ENCODE peak calls at places on chromosome 15, in five cellular contexts. One of them, this sample, is unnamed.

GRCh38 chr15:51739056-51739455 is 1.6 kb upstream of the LYSMD2 start:
- DNase-seq in GM23338: no peak
- DNase-seq in stimulated activated CD8-positive, alpha-beta memory T cell treated with anti-CD3 and anti-CD28 coated beads, Interleukin-15, amount 100 ng/mL, for 48 hours: no peak
- DNase-seq in H54: no peak
- DNase-seq in activated CD4-positive, alpha-beta T cell treated with anti-CD3 and anti-CD28 coated beads, Interleukin-2, amount 50 U/mL, for 4 hours: no peak
- DNase-seq in this sample: peak

GRCh38 chr15:43954181-43954621 is 127.4 kb downstream of the WDR76 start:
- DNase-seq in GM23338: no peak
- DNase-seq in stimulated activated CD8-positive, alpha-beta memory T cell treated with anti-CD3 and anti-CD28 coated beads, Interleukin-15, amount 100 ng/mL, for 48 hours: no peak
- DNase-seq in H54: no peak
- DNase-seq in activated CD4-positive, alpha-beta T cell treated with anti-CD3 and anti-CD28 coated beads, Interleukin-2, amount 50 U/mL, for 4 hours: no peak
- DNase-seq in this sample: no peak

GRCh38 chr15:58240191-58240932 is 102.2 kb downstream of the AQP9 start:
- DNase-seq in GM23338: no peak
- DNase-seq in stimulated activated CD8-positive, alpha-beta memory T cell treated with anti-CD3 and anti-CD28 coated beads, Interleukin-15, amount 100 ng/mL, for 48 hours: no peak
- DNase-seq in H54: no peak
- DNase-seq in activated CD4-positive, alpha-beta T cell treated with anti-CD3 and anti-CD28 coated beads, Interleukin-2, amount 50 U/mL, for 4 hours: no peak
- DNase-seq in this sample: no peak

GRCh38 chr15:47987461-47987860 is 133.3 kb upstream of the SLC24A5 start:
- DNase-seq in GM23338: no peak
- DNase-seq in stimulated activated CD8-positive, alpha-beta memory T cell treated with anti-CD3 and anti-CD28 coated beads, Interleukin-15, amount 100 ng/mL, for 48 hours: no peak
- DNase-seq in H54: no peak
- DNase-seq in activated CD4-positive, alpha-beta T cell treated with anti-CD3 and anti-CD28 coated beads, Interleukin-2, amount 50 U/mL, for 4 hours: no peak
- DNase-seq in this sample: no peak

GRCh38 chr15:82186161-82186560 is 76.4 kb downstream of the EFL1 start:
- DNase-seq in GM23338: no peak
- DNase-seq in stimulated activated CD8-positive, alpha-beta memory T cell treated with anti-CD3 and anti-CD28 coated beads, Interleukin-15, amount 100 ng/mL, for 48 hours: no peak
- DNase-seq in H54: no peak
- DNase-seq in activated CD4-positive, alpha-beta T cell treated with anti-CD3 and anti-CD28 coated beads, Interleukin-2, amount 50 U/mL, for 4 hours: no peak
- DNase-seq in this sample: no peak

GRCh38 chr15:79644091-79644490 is 212.0 kb downstream of the MINAR1 start:
- DNase-seq in GM23338: no peak
- DNase-seq in stimulated activated CD8-positive, alpha-beta memory T cell treated with anti-CD3 and anti-CD28 coated beads, Interleukin-15, amount 100 ng/mL, for 48 hours: no peak
- DNase-seq in H54: peak
- DNase-seq in activated CD4-positive, alpha-beta T cell treated with anti-CD3 and anti-CD28 coated beads, Interleukin-2, amount 50 U/mL, for 4 hours: no peak
- DNase-seq in this sample: no peak

GRCh38 chr15:42832577-42832976 is 88.0 kb downstream of the TTBK2 start:
- DNase-seq in GM23338: no peak
- DNase-seq in stimulated activated CD8-positive, alpha-beta memory T cell treated with anti-CD3 and anti-CD28 coated beads, Interleukin-15, amount 100 ng/mL, for 48 hours: no peak
- DNase-seq in H54: peak
- DNase-seq in activated CD4-positive, alpha-beta T cell treated with anti-CD3 and anti-CD28 coated beads, Interleukin-2, amount 50 U/mL, for 4 hours: no peak
- DNase-seq in this sample: peak

GRCh38 chr15:30956216-30956803 is 35.1 kb downstream of the MTMR10 start:
- DNase-seq in GM23338: no peak
- DNase-seq in stimulated activated CD8-positive, alpha-beta memory T cell treated with anti-CD3 and anti-CD28 coated beads, Interleukin-15, amount 100 ng/mL, for 48 hours: no peak
- DNase-seq in H54: no peak
- DNase-seq in activated CD4-positive, alpha-beta T cell treated with anti-CD3 and anti-CD28 coated beads, Interleukin-2, amount 50 U/mL, for 4 hours: no peak
- DNase-seq in this sample: no peak

GRCh38 chr15:73560501-73561117 is 72.6 kb downstream of the NPTN start:
- DNase-seq in GM23338: peak
- DNase-seq in stimulated activated CD8-positive, alpha-beta memory T cell treated with anti-CD3 and anti-CD28 coated beads, Interleukin-15, amount 100 ng/mL, for 48 hours: no peak
- DNase-seq in H54: no peak
- DNase-seq in activated CD4-positive, alpha-beta T cell treated with anti-CD3 and anti-CD28 coated beads, Interleukin-2, amount 50 U/mL, for 4 hours: no peak
- DNase-seq in this sample: no peak

GRCh38 chr15:73818308-73818985 is 54.9 kb upstream of the TBC1D21 start:
- DNase-seq in GM23338: no peak
- DNase-seq in stimulated activated CD8-positive, alpha-beta memory T cell treated with anti-CD3 and anti-CD28 coated beads, Interleukin-15, amount 100 ng/mL, for 48 hours: no peak
- DNase-seq in H54: no peak
- DNase-seq in activated CD4-positive, alpha-beta T cell treated with anti-CD3 and anti-CD28 coated beads, Interleukin-2, amount 50 U/mL, for 4 hours: no peak
- DNase-seq in this sample: no peak